ENCODE peak calls at places on chromosomes 6 and 20, in nine cellular contexts. One of them, this sample, is unnamed.
A peak's percentile ranks its signal among the peaks of the same experiment; 100 is the strongest.

GRCh38 chr6:842141-842540 is 149.2 kb upstream of the EXOC2 start:
- DNase-seq in ascending aorta: no peak
- DNase-seq in sigmoid colon: no peak
- DNase-seq in mucosa of descending colon: peak; percentile 20
- DNase-seq in A673: no peak
- DNase-seq in IMR-90: no peak
- DNase-seq in fibroblast of the aortic adventitia: no peak
- DNase-seq in fibroblast of mammary gland: no peak
- DNase-seq in ovary: no peak
- DNase-seq in this sample: no peak

GRCh38 chr6:166318227-166318626 is 10.0 kb upstream of the PRR18 start:
- DNase-seq in ascending aorta: no peak
- DNase-seq in sigmoid colon: no peak
- DNase-seq in mucosa of descending colon: no peak
- DNase-seq in A673: no peak
- DNase-seq in IMR-90: no peak
- DNase-seq in fibroblast of the aortic adventitia: no peak
- DNase-seq in fibroblast of mammary gland: no peak
- DNase-seq in ovary: no peak
- DNase-seq in this sample: no peak

GRCh38 chr6:16964553-16965499 is 137.0 kb upstream of the STMND1 start:
- DNase-seq in ascending aorta: no peak
- DNase-seq in sigmoid colon: peak; percentile 87
- DNase-seq in mucosa of descending colon: peak; percentile 82
- DNase-seq in A673: peak; percentile 91
- DNase-seq in IMR-90: peak; percentile 70
- DNase-seq in fibroblast of the aortic adventitia: peak; percentile 78
- DNase-seq in fibroblast of mammary gland: peak; percentile 67
- DNase-seq in ovary: peak; percentile 38
- DNase-seq in this sample: no peak

GRCh38 chr6:26104457-26105108 is 17.4 kb downstream of the HFE start:
- DNase-seq in ascending aorta: no peak
- DNase-seq in sigmoid colon: no peak
- DNase-seq in mucosa of descending colon: peak; percentile 47
- DNase-seq in A673: peak; percentile 41
- DNase-seq in IMR-90: no peak
- DNase-seq in fibroblast of the aortic adventitia: no peak
- DNase-seq in fibroblast of mammary gland: no peak
- DNase-seq in ovary: no peak
- DNase-seq in this sample: no peak

GRCh38 chr6:154070041-154070440 is 31.0 kb downstream of the OPRM1 start:
- DNase-seq in ascending aorta: no peak
- DNase-seq in sigmoid colon: no peak
- DNase-seq in mucosa of descending colon: no peak
- DNase-seq in A673: no peak
- DNase-seq in IMR-90: no peak
- DNase-seq in fibroblast of the aortic adventitia: no peak
- DNase-seq in fibroblast of mammary gland: no peak
- DNase-seq in ovary: no peak
- DNase-seq in this sample: no peak

GRCh38 chr6:6942826-6943225 is 164.9 kb upstream of the RREB1 start:
- DNase-seq in ascending aorta: peak; percentile 23
- DNase-seq in sigmoid colon: peak; percentile 72
- DNase-seq in mucosa of descending colon: peak; percentile 26
- DNase-seq in A673: no peak
- DNase-seq in IMR-90: peak; percentile 8
- DNase-seq in fibroblast of the aortic adventitia: no peak
- DNase-seq in fibroblast of mammary gland: peak; percentile 25
- DNase-seq in ovary: no peak
- DNase-seq in this sample: no peak

GRCh38 chr6:56430629-56431600 is 183.5 kb upstream of the COL21A1 start:
- DNase-seq in ascending aorta: no peak
- DNase-seq in sigmoid colon: no peak
- DNase-seq in mucosa of descending colon: no peak
- DNase-seq in A673: peak; percentile 29
- DNase-seq in IMR-90: no peak
- DNase-seq in fibroblast of the aortic adventitia: no peak
- DNase-seq in fibroblast of mammary gland: no peak
- DNase-seq in ovary: no peak
- DNase-seq in this sample: no peak

GRCh38 chr6:159422041-159422984 is 253.1 kb downstream of the FNDC1 start:
- DNase-seq in ascending aorta: no peak
- DNase-seq in sigmoid colon: no peak
- DNase-seq in mucosa of descending colon: no peak
- DNase-seq in A673: no peak
- DNase-seq in IMR-90: no peak
- DNase-seq in fibroblast of the aortic adventitia: peak; percentile 55
- DNase-seq in fibroblast of mammary gland: no peak
- DNase-seq in ovary: no peak
- DNase-seq in this sample: no peak

DNA sequence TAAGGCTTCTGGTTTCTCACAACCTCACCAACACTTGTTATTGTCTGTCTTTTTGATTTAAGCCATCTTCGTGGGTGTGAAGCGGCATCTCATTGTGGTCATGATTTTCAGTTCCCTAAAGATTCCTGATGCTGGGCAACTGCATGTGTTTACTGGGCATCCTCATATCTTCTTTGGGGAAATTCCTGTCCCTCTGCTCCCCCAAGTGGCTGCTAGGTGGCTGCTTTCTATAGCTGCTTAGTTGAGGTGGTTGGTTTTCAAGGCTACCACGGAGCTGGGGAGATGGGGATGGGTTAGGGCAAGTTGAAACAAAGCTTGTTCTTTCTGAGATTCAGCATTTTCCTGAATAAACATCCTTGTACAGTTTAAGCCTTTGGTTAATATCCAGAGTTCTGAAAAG is 403.9 kb upstream of the SULF2 start:
- DNase-seq in ascending aorta: no peak
- DNase-seq in sigmoid colon: no peak
- DNase-seq in mucosa of descending colon: no peak
- DNase-seq in A673: peak; percentile 14
- DNase-seq in IMR-90: no peak
- DNase-seq in fibroblast of the aortic adventitia: peak; percentile 22
- DNase-seq in fibroblast of mammary gland: peak; percentile 38
- DNase-seq in ovary: no peak
- DNase-seq in this sample: no peak
- TF ChIP-seq CTCF in ascending aorta: no peak
- TF ChIP-seq CTCF in sigmoid colon: no peak
- TF ChIP-seq CTCF in mucosa of descending colon: no peak
- TF ChIP-seq CTCF in A673: peak; percentile 55
- TF ChIP-seq CTCF in IMR-90: no peak
- TF ChIP-seq CTCF in fibroblast of the aortic adventitia: peak; percentile 34
- TF ChIP-seq CTCF in fibroblast of mammary gland: peak; percentile 43
- TF ChIP-seq CTCF in ovary: no peak
- TF ChIP-seq CTCF in this sample: peak; percentile 54

GRCh38 chr6:68086199-68086598 is 548.9 kb upstream of the ADGRB3 start:
- DNase-seq in ascending aorta: no peak
- DNase-seq in sigmoid colon: no peak
- DNase-seq in mucosa of descending colon: no peak
- DNase-seq in A673: no peak
- DNase-seq in IMR-90: no peak
- DNase-seq in fibroblast of the aortic adventitia: no peak
- DNase-seq in fibroblast of mammary gland: no peak
- DNase-seq in ovary: no peak
- DNase-seq in this sample: no peak

GRCh38 chr6:68082086-68082485 is 553.0 kb upstream of the ADGRB3 start:
- DNase-seq in ascending aorta: no peak
- DNase-seq in sigmoid colon: no peak
- DNase-seq in mucosa of descending colon: no peak
- DNase-seq in A673: peak; percentile 2
- DNase-seq in IMR-90: no peak
- DNase-seq in fibroblast of the aortic adventitia: no peak
- DNase-seq in fibroblast of mammary gland: peak; percentile 23
- DNase-seq in ovary: no peak
- DNase-seq in this sample: no peak

DNA sequence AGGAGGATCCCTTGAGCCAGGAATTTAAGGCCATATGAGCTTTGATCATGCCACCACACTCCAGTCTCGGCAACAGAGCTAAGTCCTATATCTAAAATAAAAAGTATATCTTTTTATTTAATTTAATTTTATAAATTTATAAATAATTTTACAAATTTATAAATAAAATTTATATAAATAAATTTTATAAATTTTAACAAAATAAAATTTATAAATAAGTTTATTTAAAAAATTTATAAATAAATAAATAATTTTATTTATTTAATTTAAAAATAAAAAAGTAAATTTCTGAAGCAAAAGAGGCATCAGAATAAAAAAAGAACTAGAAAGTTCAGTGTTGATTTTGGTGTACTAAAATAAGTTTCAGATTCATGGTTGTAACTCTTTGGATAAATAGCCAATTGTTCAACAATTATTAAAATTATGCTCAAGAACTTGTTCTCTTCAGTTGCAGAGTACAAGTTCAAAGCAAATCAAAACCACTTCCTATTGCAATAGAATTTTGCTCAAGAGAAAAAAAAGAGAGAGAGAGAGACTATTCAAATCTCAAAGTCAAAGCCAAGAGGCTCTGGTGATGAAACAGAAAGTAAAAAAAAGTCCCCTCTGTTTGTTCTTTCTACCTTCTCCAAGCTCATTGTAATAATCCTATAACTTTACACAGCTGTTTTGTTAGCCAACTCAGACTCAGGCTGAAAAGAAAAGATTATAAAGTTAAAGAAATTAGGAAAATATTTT is 547.5 kb upstream of the ADGRB3 start:
- DNase-seq in ascending aorta: no peak
- DNase-seq in sigmoid colon: no peak
- DNase-seq in mucosa of descending colon: no peak
- DNase-seq in A673: peak; percentile 6
- DNase-seq in IMR-90: no peak
- DNase-seq in fibroblast of the aortic adventitia: peak; percentile 65
- DNase-seq in fibroblast of mammary gland: peak; percentile 12
- DNase-seq in ovary: no peak
- DNase-seq in this sample: no peak
- H3K4me3 ChIP-seq in ascending aorta: no peak overlapping the region
- H3K4me3 ChIP-seq in sigmoid colon: no peak overlapping the region
- H3K4me3 ChIP-seq in mucosa of descending colon: no peak overlapping the region
- H3K4me3 ChIP-seq in A673: no peak overlapping the region
- H3K4me3 ChIP-seq in IMR-90: no peak overlapping the region
- H3K4me3 ChIP-seq in fibroblast of the aortic adventitia: peak overlapping the region; percentile 7
- H3K4me3 ChIP-seq in fibroblast of mammary gland: no peak overlapping the region
- H3K4me3 ChIP-seq in ovary: no peak overlapping the region
- H3K4me3 ChIP-seq in this sample: no peak overlapping the region

GRCh38 chr20:4027590-4028265 is 12.4 kb upstream of the RNF24 start:
- DNase-seq in ascending aorta: no peak
- DNase-seq in sigmoid colon: no peak
- DNase-seq in mucosa of descending colon: no peak
- DNase-seq in A673: peak; percentile 48
- DNase-seq in IMR-90: no peak
- DNase-seq in fibroblast of the aortic adventitia: no peak
- DNase-seq in fibroblast of mammary gland: no peak
- DNase-seq in ovary: no peak
- DNase-seq in this sample: no peak

GRCh38 chr20:4022386-4023350 is 7.3 kb upstream of the RNF24 start:
- DNase-seq in ascending aorta: no peak
- DNase-seq in sigmoid colon: no peak
- DNase-seq in mucosa of descending colon: no peak
- DNase-seq in A673: no peak
- DNase-seq in IMR-90: no peak
- DNase-seq in fibroblast of the aortic adventitia: peak; percentile 69
- DNase-seq in fibroblast of mammary gland: peak; percentile 70
- DNase-seq in ovary: no peak
- DNase-seq in this sample: no peak

GRCh38 chr20:4025125-4025524 is 9.8 kb upstream of the RNF24 start:
- DNase-seq in ascending aorta: no peak
- DNase-seq in sigmoid colon: no peak
- DNase-seq in mucosa of descending colon: no peak
- DNase-seq in A673: no peak
- DNase-seq in IMR-90: no peak
- DNase-seq in fibroblast of the aortic adventitia: no peak
- DNase-seq in fibroblast of mammary gland: no peak
- DNase-seq in ovary: no peak
- DNase-seq in this sample: no peak

GRCh38 chr20:4025679-4026078 is 10.3 kb upstream of the RNF24 start:
- DNase-seq in ascending aorta: no peak
- DNase-seq in sigmoid colon: no peak
- DNase-seq in mucosa of descending colon: no peak
- DNase-seq in A673: no peak
- DNase-seq in IMR-90: no peak
- DNase-seq in fibroblast of the aortic adventitia: no peak
- DNase-seq in fibroblast of mammary gland: no peak
- DNase-seq in ovary: no peak
- DNase-seq in this sample: no peak

DNA sequence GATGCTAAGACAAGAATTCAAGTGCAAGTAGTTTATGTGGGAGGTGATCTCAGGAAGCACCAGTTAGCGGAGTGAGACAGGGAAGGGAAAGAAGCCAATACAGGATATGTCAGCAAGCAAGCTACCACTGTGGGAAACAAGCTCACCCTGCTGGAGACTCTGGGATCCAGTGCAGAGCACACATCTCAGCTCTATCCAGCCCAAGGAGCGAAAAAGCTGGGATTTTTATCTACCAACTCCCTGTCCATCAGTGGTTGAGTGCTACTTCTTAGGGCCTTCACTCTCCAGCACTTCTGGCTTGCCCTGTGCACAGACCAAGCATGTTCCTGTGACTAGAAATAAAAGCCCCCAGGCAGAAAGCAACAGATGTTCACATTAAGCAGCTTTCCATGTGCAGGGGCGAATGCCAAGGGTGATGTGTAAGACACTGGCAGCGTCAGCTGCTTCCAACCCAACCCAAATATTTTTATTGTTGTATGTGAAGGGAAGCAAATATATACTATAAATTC is 10.8 kb upstream of the RNF24 start:
- DNase-seq in ascending aorta: no peak
- DNase-seq in sigmoid colon: peak; percentile 73
- DNase-seq in mucosa of descending colon: no peak
- DNase-seq in A673: peak; percentile 73
- DNase-seq in IMR-90: peak; percentile 88
- DNase-seq in fibroblast of the aortic adventitia: peak; percentile 82
- DNase-seq in fibroblast of mammary gland: peak; percentile 94
- DNase-seq in ovary: no peak
- DNase-seq in this sample: no peak
- TF ChIP-seq CTCF in ascending aorta: no peak
- TF ChIP-seq CTCF in sigmoid colon: peak; percentile 14
- TF ChIP-seq CTCF in mucosa of descending colon: no peak
- TF ChIP-seq CTCF in A673: peak; percentile 52
- TF ChIP-seq CTCF in IMR-90: peak; percentile 52
- TF ChIP-seq CTCF in fibroblast of the aortic adventitia: peak; percentile 57
- TF ChIP-seq CTCF in fibroblast of mammary gland: peak; percentile 81
- TF ChIP-seq CTCF in ovary: no peak
- TF ChIP-seq CTCF in this sample: peak; percentile 45

GRCh38 chr6:5498579-5498899 is 237.2 kb downstream of the FARS2 start:
- DNase-seq in ascending aorta: no peak
- DNase-seq in sigmoid colon: no peak
- DNase-seq in mucosa of descending colon: no peak
- DNase-seq in A673: no peak
- DNase-seq in IMR-90: peak; percentile 47
- DNase-seq in fibroblast of the aortic adventitia: no peak
- DNase-seq in fibroblast of mammary gland: no peak
- DNase-seq in ovary: no peak
- DNase-seq in this sample: no peak

GRCh38 chr6:5493806-5494205 is 232.5 kb downstream of the FARS2 start:
- DNase-seq in ascending aorta: no peak
- DNase-seq in sigmoid colon: no peak
- DNase-seq in mucosa of descending colon: no peak
- DNase-seq in A673: no peak
- DNase-seq in IMR-90: no peak
- DNase-seq in fibroblast of the aortic adventitia: no peak
- DNase-seq in fibroblast of mammary gland: no peak
- DNase-seq in ovary: no peak
- DNase-seq in this sample: no peak

GRCh38 chr6:5499644-5500306 is 238.5 kb downstream of the FARS2 start:
- DNase-seq in ascending aorta: no peak
- DNase-seq in sigmoid colon: no peak
- DNase-seq in mucosa of descending colon: no peak
- DNase-seq in A673: peak; percentile 65
- DNase-seq in IMR-90: peak; percentile 76
- DNase-seq in fibroblast of the aortic adventitia: peak; percentile 72
- DNase-seq in fibroblast of mammary gland: peak; percentile 87
- DNase-seq in ovary: no peak
- DNase-seq in this sample: peak; percentile 9

GRCh38 chr6:5501837-5502236 is 240.5 kb downstream of the FARS2 start:
- DNase-seq in ascending aorta: no peak
- DNase-seq in sigmoid colon: no peak
- DNase-seq in mucosa of descending colon: no peak
- DNase-seq in A673: no peak
- DNase-seq in IMR-90: no peak
- DNase-seq in fibroblast of the aortic adventitia: no peak
- DNase-seq in fibroblast of mammary gland: no peak
- DNase-seq in ovary: no peak
- DNase-seq in this sample: no peak

GRCh38 chr6:5497896-5498578 is 236.7 kb downstream of the FARS2 start:
- DNase-seq in ascending aorta: no peak
- DNase-seq in sigmoid colon: no peak
- DNase-seq in mucosa of descending colon: no peak
- DNase-seq in A673: peak; percentile 95
- DNase-seq in IMR-90: peak; percentile 62
- DNase-seq in fibroblast of the aortic adventitia: peak; percentile 32
- DNase-seq in fibroblast of mammary gland: peak; percentile 89
- DNase-seq in ovary: no peak
- DNase-seq in this sample: peak; percentile 86
- H3K4me3 ChIP-seq in ascending aorta: no peak overlapping the region
- H3K4me3 ChIP-seq in sigmoid colon: no peak overlapping the region
- H3K4me3 ChIP-seq in mucosa of descending colon: no peak overlapping the region
- H3K4me3 ChIP-seq in A673: peak overlapping the region; percentile 29
- H3K4me3 ChIP-seq in IMR-90: peak overlapping the region; percentile 20
- H3K4me3 ChIP-seq in fibroblast of the aortic adventitia: no peak overlapping the region
- H3K4me3 ChIP-seq in fibroblast of mammary gland: peak overlapping the region; percentile 25
- H3K4me3 ChIP-seq in ovary: no peak overlapping the region
- H3K4me3 ChIP-seq in this sample: peak overlapping the region; percentile 42